ENCODE peak calls at places on chromosomes 5 and 9, in six cellular contexts. E is T-helper 2 cell; T is endothelial cell of umbilical vein; X is RWPE1; A is GM03348; L is activated CD8-positive, alpha-beta T cell treated with anti-CD3 and anti-CD28 coated beads for 36 hours. G is an unnamed sample.

GRCh38 chr5:36680066-36680465 is 73.7 kb downstream of the SLC1A3 start:
- DNase-seq in E (no peak), T (no peak), X (no peak), A (no peak), L (no peak), G (no peak)

GRCh38 chr5:34898258-34898895 is 16.9 kb downstream of the RAD1 start:
- DNase-seq in E (no peak), T (peak), X (peak), A (peak), L (peak), G (peak)

GRCh38 chr9:124553738-124554137 is 46.5 kb upstream of the NR5A1 start:
- DNase-seq in E (no peak), T (no peak), X (no peak), A (peak), L (no peak), G (no peak)

GRCh38 chr5:102539598-102539997 is 40.8 kb upstream of the SLCO6A1 start:
- DNase-seq in E (no peak), T (peak), X (no peak), A (no peak), L (no peak), G (no peak)

GRCh38 chr9:129347323-129348120 is 169.5 kb upstream of the IER5L start:
- DNase-seq in E (no peak), T (no peak), X (no peak), A (peak), L (no peak), G (no peak)

GRCh38 chr5:126884269-126884819 is 107.4 kb downstream of the LMNB1 start:
- DNase-seq in E (no peak), T (peak), X (peak), A (peak), L (no peak), G (no peak)

GRCh38 chr5:135589152-135589551 is 10.4 kb upstream of the CXCL14 start:
- DNase-seq in E (no peak), T (no peak), X (no peak), A (no peak), L (no peak), G (no peak)

GRCh38 chr5:2797981-2798380 is 46.5 kb upstream of the IRX2 start:
- DNase-seq in E (no peak), T (no peak), X (peak), A (no peak), L (no peak), G (no peak)

GRCh38 chr5:41415242-41415641 is 95.2 kb downstream of the PLCXD3 start:
- DNase-seq in E (no peak), T (no peak), X (no peak), A (no peak), L (no peak), G (no peak)